ENCODE peak calls at places on chromosomes 7 and 10, in six cellular contexts. E, Y, I, D, A and B are unnamed samples.

GRCh38 chr7:24657980-24658379 is 84.7 kb downstream of the PALS2 start:
- DNase-seq in E (no peak), Y (no peak), I (no peak), A (no peak), D (no peak), B (no peak)

GRCh38 chr7:66050990-66051424 is 24.6 kb upstream of the ASL start:
- DNase-seq in I (no peak), D (peak; percentile 50), A (no peak), E (no peak), Y (no peak), B (no peak)

GRCh38 chr10:132107947-132108877 is 42.5 kb downstream of the JAKMIP3 start:
- DNase-seq in E (peak; percentile 16), I (no peak), Y (no peak), D (no peak), A (no peak), B (no peak)

GRCh38 chr10:20115929-20116328 is 299.7 kb downstream of the PLXDC2 start:
- DNase-seq in E (no peak), A (no peak), Y (no peak), I (no peak), D (no peak), B (no peak)

GRCh38 chr10:19874791-19875190 is 58.6 kb downstream of the PLXDC2 start:
- DNase-seq in E (no peak), D (no peak), A (no peak), I (no peak), Y (no peak), B (no peak)

GRCh38 chr7:30476401-30477145 is 2.0 kb downstream of the NOD1 start:
- DNase-seq in D (no peak), I (no peak), E (no peak), Y (no peak), A (peak; percentile 31), B (no peak)

GRCh38 chr7:48526375-48526732 is 355.1 kb downstream of the ABCA13 start:
- DNase-seq in A (no peak), I (no peak), Y (no peak), D (no peak), E (no peak), B (no peak)

GRCh38 chr10:31186225-31187010 is 132.6 kb upstream of the ZEB1 start:
- DNase-seq in I (no peak), D (no peak), Y (no peak), E (no peak), A (no peak), B (no peak)

GRCh38 chr7:38040831-38041230 is 120.4 kb downstream of the EPDR1 start:
- DNase-seq in D (no peak), E (no peak), Y (no peak), I (no peak), A (no peak), B (peak; percentile 1)

GRCh38 chr10:48684792-48685651 is at the start of gene WDFY4:
- DNase-seq in A (no peak), D (no peak), E (no peak), Y (no peak), I (peak; percentile 88), B (peak; percentile 70)

GRCh38 chr7:45066409-45066808 is 22.4 kb downstream of the NACAD start:
- DNase-seq in I (no peak), D (no peak), A (no peak), E (no peak), Y (no peak), B (no peak)

GRCh38 chr7:128422037-128422436 is 12.3 kb upstream of the IMPDH1 start:
- DNase-seq in Y (no peak), I (no peak), D (no peak), A (no peak), E (no peak), B (no peak)

GRCh38 chr7:26103541-26104070 is 48.4 kb upstream of the NFE2L3 start:
- DNase-seq in D (no peak), A (no peak), Y (no peak), E (no peak), I (no peak), B (no peak)

GRCh38 chr7:79692015-79692414 is 238.5 kb upstream of the MAGI2 start:
- DNase-seq in Y (no peak), I (no peak), E (no peak), D (no peak), A (no peak), B (no peak)